ENCODE peak calls at places on chromosome 17, in nine cellular contexts. One of them, this sample, is unnamed. For H3K4me1, the result is how much of the 10 kb centered on the place peaks cover.

GRCh38 chr17:7477392-7478275 is 1.8 kb downstream of the ZBTB4 start:
- DNase-seq in mammary epithelial cell: no peak
- DNase-seq in uterus: no peak
- DNase-seq in gastrocnemius medialis: peak
- DNase-seq in PC-9: peak
- DNase-seq in kidney: peak
- DNase-seq in heart right ventricle: peak
- DNase-seq in testis: peak
- DNase-seq in right lobe of liver: no peak
- DNase-seq in this sample: no peak

GRCh38 chr17:61009619-61010018 is 332.0 kb downstream of the BCAS3 start:
- DNase-seq in mammary epithelial cell: no peak
- DNase-seq in uterus: no peak
- DNase-seq in gastrocnemius medialis: no peak
- DNase-seq in PC-9: no peak
- DNase-seq in kidney: no peak
- DNase-seq in heart right ventricle: peak
- DNase-seq in testis: no peak
- DNase-seq in right lobe of liver: no peak
- DNase-seq in this sample: no peak

GRCh38 chr17:59026176-59026939 is 80.3 kb downstream of the TRIM37 start:
- DNase-seq in mammary epithelial cell: no peak
- DNase-seq in uterus: no peak
- DNase-seq in gastrocnemius medialis: no peak
- DNase-seq in PC-9: no peak
- DNase-seq in kidney: no peak
- DNase-seq in heart right ventricle: no peak
- DNase-seq in testis: no peak
- DNase-seq in right lobe of liver: no peak
- DNase-seq in this sample: no peak

GRCh38 chr17:38731526-38732294 is 1.6 kb downstream of the CISD3 start:
- DNase-seq in mammary epithelial cell: no peak
- DNase-seq in uterus: no peak
- DNase-seq in gastrocnemius medialis: no peak
- DNase-seq in PC-9: no peak
- DNase-seq in kidney: no peak
- DNase-seq in heart right ventricle: no peak
- DNase-seq in testis: no peak
- DNase-seq in right lobe of liver: peak
- DNase-seq in this sample: no peak

GRCh38 chr17:43733956-43734355 is 24.6 kb downstream of the SOST start:
- DNase-seq in mammary epithelial cell: no peak
- DNase-seq in uterus: no peak
- DNase-seq in gastrocnemius medialis: no peak
- DNase-seq in PC-9: no peak
- DNase-seq in kidney: peak
- DNase-seq in heart right ventricle: no peak
- DNase-seq in testis: no peak
- DNase-seq in right lobe of liver: no peak
- DNase-seq in this sample: no peak

GRCh38 chr17:50957600-50958575 is 91.7 kb upstream of the TOB1 start:
- DNase-seq in mammary epithelial cell: no peak
- DNase-seq in uterus: no peak
- DNase-seq in gastrocnemius medialis: no peak
- DNase-seq in PC-9: no peak
- DNase-seq in kidney: no peak
- DNase-seq in heart right ventricle: no peak
- DNase-seq in testis: no peak
- DNase-seq in right lobe of liver: no peak
- DNase-seq in this sample: no peak

GRCh38 chr17:9628509-9628908 is 16.8 kb upstream of the USP43 start:
- DNase-seq in mammary epithelial cell: peak
- DNase-seq in uterus: no peak
- DNase-seq in gastrocnemius medialis: no peak
- DNase-seq in PC-9: peak
- DNase-seq in kidney: no peak
- DNase-seq in heart right ventricle: no peak
- DNase-seq in testis: no peak
- DNase-seq in right lobe of liver: no peak
- DNase-seq in this sample: no peak

GRCh38 chr17:47720754-47721533 is 12.1 kb upstream of the TBX21 start:
- DNase-seq in mammary epithelial cell: peak
- DNase-seq in uterus: no peak
- DNase-seq in gastrocnemius medialis: no peak
- DNase-seq in PC-9: peak
- DNase-seq in kidney: no peak
- DNase-seq in heart right ventricle: no peak
- DNase-seq in testis: no peak
- DNase-seq in right lobe of liver: no peak
- DNase-seq in this sample: no peak

GRCh38 chr17:3754458-3755334 is 31.0 kb downstream of the HASPIN start:
- DNase-seq in mammary epithelial cell: peak
- DNase-seq in uterus: no peak
- DNase-seq in gastrocnemius medialis: no peak
- DNase-seq in PC-9: peak
- DNase-seq in kidney: peak
- DNase-seq in heart right ventricle: no peak
- DNase-seq in testis: peak
- DNase-seq in right lobe of liver: peak
- DNase-seq in this sample: peak

GRCh38 chr17:15143524-15143923 is 121.6 kb downstream of the PMP22 start:
- DNase-seq in mammary epithelial cell: no peak
- DNase-seq in uterus: no peak
- DNase-seq in gastrocnemius medialis: no peak
- DNase-seq in PC-9: no peak
- DNase-seq in kidney: no peak
- DNase-seq in heart right ventricle: no peak
- DNase-seq in testis: no peak
- DNase-seq in right lobe of liver: no peak
- DNase-seq in this sample: no peak

GRCh38 chr17:19996086-19996485 is 13.1 kb upstream of the SPECC1 start:
- DNase-seq in mammary epithelial cell: no peak
- DNase-seq in uterus: no peak
- DNase-seq in gastrocnemius medialis: no peak
- DNase-seq in PC-9: no peak
- DNase-seq in kidney: no peak
- DNase-seq in heart right ventricle: no peak
- DNase-seq in testis: no peak
- DNase-seq in right lobe of liver: no peak
- DNase-seq in this sample: no peak

GRCh38 chr17:81551458-81552243 is 502 bp downstream of the FAAP100 start:
- DNase-seq in mammary epithelial cell: peak
- DNase-seq in uterus: no peak
- DNase-seq in gastrocnemius medialis: no peak
- DNase-seq in PC-9: peak
- DNase-seq in kidney: peak
- DNase-seq in heart right ventricle: no peak
- DNase-seq in testis: peak
- DNase-seq in right lobe of liver: peak
- DNase-seq in this sample: peak

GRCh38 chr17:54967621-54968258 is 714 bp downstream of the COX11 start:
- DNase-seq in mammary epithelial cell: peak
- DNase-seq in uterus: no peak
- DNase-seq in gastrocnemius medialis: no peak
- DNase-seq in PC-9: peak
- DNase-seq in kidney: no peak
- DNase-seq in heart right ventricle: no peak
- DNase-seq in testis: no peak
- DNase-seq in right lobe of liver: no peak
- DNase-seq in this sample: no peak

GRCh38 chr17:7557825-7558543 is 566 bp upstream of the TNFSF13 start:
- DNase-seq in mammary epithelial cell: peak
- DNase-seq in uterus: peak
- DNase-seq in gastrocnemius medialis: peak
- DNase-seq in PC-9: peak
- DNase-seq in kidney: peak
- DNase-seq in heart right ventricle: peak
- DNase-seq in testis: peak
- DNase-seq in right lobe of liver: peak
- DNase-seq in this sample: no peak

GRCh38 chr17:48021964-48022363 is 15.6 kb downstream of the COPZ2 start:
- DNase-seq in mammary epithelial cell: no peak
- DNase-seq in uterus: no peak
- DNase-seq in gastrocnemius medialis: no peak
- DNase-seq in PC-9: no peak
- DNase-seq in kidney: no peak
- DNase-seq in heart right ventricle: no peak
- DNase-seq in testis: no peak
- DNase-seq in right lobe of liver: peak
- DNase-seq in this sample: no peak

GRCh38 chr17:52024296-52024870 is 134.1 kb downstream of the CA10 start:
- DNase-seq in mammary epithelial cell: no peak
- DNase-seq in uterus: no peak
- DNase-seq in gastrocnemius medialis: no peak
- DNase-seq in PC-9: no peak
- DNase-seq in kidney: no peak
- DNase-seq in heart right ventricle: no peak
- DNase-seq in testis: no peak
- DNase-seq in right lobe of liver: no peak
- DNase-seq in this sample: no peak

GRCh38 chr17:13596241-13596941 is 5.3 kb downstream of the HS3ST3A1 start:
- DNase-seq in mammary epithelial cell: no peak
- DNase-seq in uterus: no peak
- DNase-seq in gastrocnemius medialis: no peak
- DNase-seq in PC-9: no peak
- DNase-seq in kidney: no peak
- DNase-seq in heart right ventricle: no peak
- DNase-seq in testis: peak
- DNase-seq in right lobe of liver: no peak
- DNase-seq in this sample: no peak

GRCh38 chr17:13593021-13593751 is 8.5 kb downstream of the HS3ST3A1 start:
- DNase-seq in mammary epithelial cell: no peak
- DNase-seq in uterus: no peak
- DNase-seq in gastrocnemius medialis: no peak
- DNase-seq in PC-9: no peak
- DNase-seq in kidney: no peak
- DNase-seq in heart right ventricle: no peak
- DNase-seq in testis: no peak
- DNase-seq in right lobe of liver: no peak
- DNase-seq in this sample: no peak

GRCh38 chr17:13593757-13594156 is 8.0 kb downstream of the HS3ST3A1 start:
- DNase-seq in mammary epithelial cell: no peak
- DNase-seq in uterus: no peak
- DNase-seq in gastrocnemius medialis: no peak
- DNase-seq in PC-9: no peak
- DNase-seq in kidney: no peak
- DNase-seq in heart right ventricle: no peak
- DNase-seq in testis: no peak
- DNase-seq in right lobe of liver: no peak
- DNase-seq in this sample: no peak

GRCh38 chr17:13594310-13594709 is 7.4 kb downstream of the HS3ST3A1 start:
- DNase-seq in mammary epithelial cell: no peak
- DNase-seq in uterus: no peak
- DNase-seq in gastrocnemius medialis: no peak
- DNase-seq in PC-9: no peak
- DNase-seq in kidney: no peak
- DNase-seq in heart right ventricle: no peak
- DNase-seq in testis: no peak
- DNase-seq in right lobe of liver: no peak
- DNase-seq in this sample: no peak

GRCh38 chr17:13594762-13595697 is 6.7 kb downstream of the HS3ST3A1 start:
- DNase-seq in mammary epithelial cell: peak
- DNase-seq in uterus: peak
- DNase-seq in gastrocnemius medialis: peak
- DNase-seq in PC-9: peak
- DNase-seq in kidney: no peak
- DNase-seq in heart right ventricle: peak
- DNase-seq in testis: peak
- DNase-seq in right lobe of liver: peak
- DNase-seq in this sample: no peak
- H3K4me1 ChIP-seq in mammary epithelial cell: under half
- H3K4me1 ChIP-seq in uterus: under half
- H3K4me1 ChIP-seq in gastrocnemius medialis: under half
- H3K4me1 ChIP-seq in PC-9: under half
- H3K4me1 ChIP-seq in kidney: under half
- H3K4me1 ChIP-seq in heart right ventricle: under half
- H3K4me1 ChIP-seq in testis: under half
- H3K4me1 ChIP-seq in right lobe of liver: under half
- H3K4me1 ChIP-seq in this sample: under half

DNA sequence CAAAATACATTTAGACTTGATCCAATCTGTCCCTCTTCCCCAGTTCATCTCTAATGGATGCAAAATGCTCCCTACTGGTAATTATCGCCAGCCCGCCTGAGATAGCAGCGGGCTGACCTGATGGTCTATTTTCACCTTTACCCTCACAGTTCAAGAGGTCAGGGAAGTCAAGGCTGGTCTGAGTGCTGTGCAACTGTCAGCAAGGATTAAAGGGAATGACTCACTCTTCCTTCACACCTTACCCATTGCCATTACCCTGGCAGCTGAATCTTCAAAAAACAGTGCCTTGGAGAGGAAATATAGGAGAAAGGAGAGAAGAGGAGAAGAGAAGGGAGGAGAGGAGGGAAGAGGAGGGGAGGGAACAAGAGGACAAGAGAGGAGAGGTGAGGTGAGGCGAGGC is 36.3 kb downstream of the GRB7 start:
- DNase-seq in mammary epithelial cell: no peak
- DNase-seq in uterus: no peak
- DNase-seq in gastrocnemius medialis: no peak
- DNase-seq in PC-9: no peak
- DNase-seq in kidney: no peak
- DNase-seq in heart right ventricle: no peak
- DNase-seq in testis: no peak
- DNase-seq in right lobe of liver: no peak
- DNase-seq in this sample: no peak
- H3K4me1 ChIP-seq in mammary epithelial cell: under half
- H3K4me1 ChIP-seq in uterus: under half
- H3K4me1 ChIP-seq in gastrocnemius medialis: under half
- H3K4me1 ChIP-seq in PC-9: under half
- H3K4me1 ChIP-seq in kidney: under half
- H3K4me1 ChIP-seq in heart right ventricle: under half
- H3K4me1 ChIP-seq in testis: under half
- H3K4me1 ChIP-seq in right lobe of liver: under half
- H3K4me1 ChIP-seq in this sample: under half

GRCh38 chr17:28046034-28046825 is 3.8 kb downstream of the NLK start:
- DNase-seq in mammary epithelial cell: no peak
- DNase-seq in uterus: no peak
- DNase-seq in gastrocnemius medialis: no peak
- DNase-seq in PC-9: no peak
- DNase-seq in kidney: no peak
- DNase-seq in heart right ventricle: no peak
- DNase-seq in testis: no peak
- DNase-seq in right lobe of liver: no peak
- DNase-seq in this sample: no peak
- H3K4me1 ChIP-seq in mammary epithelial cell: under half
- H3K4me1 ChIP-seq in uterus: under half
- H3K4me1 ChIP-seq in gastrocnemius medialis: under half
- H3K4me1 ChIP-seq in PC-9: under half
- H3K4me1 ChIP-seq in kidney: under half
- H3K4me1 ChIP-seq in heart right ventricle: half or more
- H3K4me1 ChIP-seq in testis: under half
- H3K4me1 ChIP-seq in right lobe of liver: under half
- H3K4me1 ChIP-seq in this sample: under half

DNA sequence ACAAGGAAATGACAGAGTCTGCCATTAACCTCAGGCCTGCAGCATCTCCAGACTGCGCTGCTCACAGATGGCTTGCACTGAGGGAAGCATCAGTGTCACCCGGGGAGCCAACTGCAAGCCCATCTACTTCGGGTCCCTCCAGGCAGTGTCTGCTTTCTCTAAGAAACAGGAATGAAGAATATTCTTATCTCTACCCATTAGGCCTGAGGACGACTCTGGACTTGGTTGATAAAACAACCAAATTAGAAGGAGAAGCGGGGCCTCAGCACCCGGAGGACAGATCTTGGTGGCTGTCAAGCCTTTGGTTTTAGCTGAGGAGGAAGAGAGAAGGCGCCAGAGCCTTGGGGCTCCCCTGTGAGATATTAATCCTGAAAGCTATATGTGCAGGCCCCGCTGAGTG is 19.5 kb upstream of the MGAT5B start:
- DNase-seq in mammary epithelial cell: no peak
- DNase-seq in uterus: no peak
- DNase-seq in gastrocnemius medialis: no peak
- DNase-seq in PC-9: no peak
- DNase-seq in kidney: no peak
- DNase-seq in heart right ventricle: no peak
- DNase-seq in testis: no peak
- DNase-seq in right lobe of liver: no peak
- DNase-seq in this sample: no peak
- H3K4me1 ChIP-seq in mammary epithelial cell: under half
- H3K4me1 ChIP-seq in uterus: under half
- H3K4me1 ChIP-seq in gastrocnemius medialis: under half
- H3K4me1 ChIP-seq in PC-9: under half
- H3K4me1 ChIP-seq in kidney: under half
- H3K4me1 ChIP-seq in heart right ventricle: under half
- H3K4me1 ChIP-seq in testis: under half
- H3K4me1 ChIP-seq in right lobe of liver: under half
- H3K4me1 ChIP-seq in this sample: under half

This sample was measured in RWPE2.